ENCODE peak calls at places on chromosomes 5 and 9, in four cellular contexts. V is HL-60, L is WTC11, P is islet precursor cell. Y is an unnamed sample.

GRCh38 chr9:96125624-96126023 is 176.4 kb downstream of the HSD17B3 start:
- DNase-seq in V (no peak), L (no peak), P (no peak), Y (no peak)

GRCh38 chr9:21465859-21466518 is 16.1 kb downstream of the IFNE start:
- DNase-seq in V (no peak), L (no peak), P (no peak), Y (peak; percentile 18)

GRCh38 chr9:109781086-109781485 is 1.1 kb downstream of the PALM2AKAP2 start:
- DNase-seq in V (no peak), L (no peak), P (no peak), Y (no peak)

GRCh38 chr5:42949348-42950090 is 90.6 kb downstream of the ANXA2R start:
- DNase-seq in V (peak; percentile 51), L (no peak), P (no peak), Y (no peak)

GRCh38 chr5:9057406-9058000 is 488.4 kb downstream of the SEMA5A start:
- DNase-seq in V (no peak), L (no peak), P (no peak), Y (no peak)

GRCh38 chr9:96057155-96057554 is 181.7 kb downstream of the ERCC6L2 start:
- DNase-seq in V (no peak), L (no peak), P (no peak), Y (no peak)

GRCh38 chr9:78578016-78578555 is 281.2 kb downstream of the PSAT1 start:
- DNase-seq in V (no peak), L (no peak), P (no peak), Y (no peak)

GRCh38 chr5:23507278-23507685 is at the start of gene PRDM9:
- DNase-seq in V (no peak), L (peak; percentile 88), P (peak; percentile 55), Y (peak; percentile 99)

GRCh38 chr9:133419005-133419404 is 1.2 kb upstream of the REXO4 start:
- DNase-seq in V (no peak), L (no peak), P (no peak), Y (no peak)

GRCh38 chr5:145834917-145835838 is at the start of gene PRELID2:
- DNase-seq in V (peak; percentile 47), L (peak; percentile 88), P (peak; percentile 95), Y (peak; percentile 94)

GRCh38 chr9:125632321-125633115 is 74.5 kb downstream of the MAPKAP1 start:
- DNase-seq in V (peak; percentile 59), L (no peak), P (no peak), Y (no peak)

GRCh38 chr9:24245988-24246387 is 299.7 kb downstream of the IZUMO3 start:
- DNase-seq in V (no peak), L (no peak), P (no peak), Y (no peak)

GRCh38 chr5:6365977-6366590 is 12.3 kb downstream of the MED10 start:
- DNase-seq in V (no peak), L (no peak), P (peak; percentile 44), Y (no peak)

GRCh38 chr9:4086119-4087088 is 213.5 kb downstream of the GLIS3 start:
- DNase-seq in V (no peak), L (no peak), P (no peak), Y (no peak)

GRCh38 chr5:54347221-54347865 is 37.0 kb upstream of the ARL15 start:
- DNase-seq in V (no peak), L (no peak), P (no peak), Y (no peak)

GRCh38 chr9:18442629-18443491 is 31.1 kb upstream of the ADAMTSL1 start:
- DNase-seq in V (peak; percentile 1), L (peak; percentile 78), P (peak; percentile 88), Y (peak; percentile 81)

GRCh38 chr9:94525396-94526035 is 29.4 kb upstream of the PCAT7 start:
- DNase-seq in V (no peak), L (no peak), P (no peak), Y (no peak)

GRCh38 chr5:155004138-155004744 is 9.3 kb upstream of the KIF4B start:
- DNase-seq in V (no peak), L (peak; percentile 69), P (peak; percentile 75), Y (peak; percentile 30)

GRCh38 chr5:172830876-172831662 is 3.0 kb upstream of the ERGIC1 start:
- DNase-seq in V (no peak), L (no peak), P (no peak), Y (no peak)

GRCh38 chr5:854217-854616 is 3.4 kb upstream of the ZDHHC11 start:
- DNase-seq in V (no peak), L (no peak), P (peak; percentile 47), Y (no peak)

GRCh38 chr9:78239506-78239905 is 3.6 kb downstream of the CEP78 start:
- DNase-seq in V (no peak), L (peak; percentile 23), P (peak; percentile 58), Y (peak; percentile 44)

GRCh38 chr9:93064392-93065124 is 6.1 kb downstream of the SUSD3 start:
- DNase-seq in V (peak; percentile 89), L (no peak), P (no peak), Y (no peak)

GRCh38 chr9:109912082-109912581 is 132.1 kb downstream of the PALM2AKAP2 start:
- DNase-seq in V (no peak), L (no peak), P (no peak), Y (no peak)

GRCh38 chr5:91079037-91079436 is 304.1 kb downstream of the ARRDC3 start:
- DNase-seq in V (no peak), L (no peak), P (no peak), Y (no peak)

GRCh38 chr5:125293223-125293622 is 546.8 kb upstream of the ZNF608 start:
- DNase-seq in V (no peak), L (no peak), P (no peak), Y (no peak)

GRCh38 chr9:91315191-91315590 is 46.5 kb downstream of the AUH start:
- DNase-seq in V (no peak), L (peak; percentile 37), P (peak; percentile 52), Y (peak; percentile 71)

GRCh38 chr5:57094753-57095683 is 78.8 kb upstream of the GPBP1 start:
- DNase-seq in V (no peak), L (peak; percentile 81), P (peak; percentile 77), Y (peak; percentile 86)

GRCh38 chr5:130333089-130333488 is 428.8 kb downstream of the CHSY3 start:
- DNase-seq in V (no peak), L (no peak), P (no peak), Y (no peak)

Y was measured in ELF-1.